ENCODE peak calls at places on chromosomes 3 and 15, in six cellular contexts. N is CD8-positive, alpha-beta memory T cell; Z is A549; D is PC-3; F is cardiac muscle cell; A is pancreas. G is an unnamed sample.
A peak's percentile ranks its signal among the peaks of the same experiment; 100 is the strongest.

GRCh38 chr15:94126999-94127398 is 104.4 kb upstream of the MCTP2 start:
- DNase-seq in Z (no peak), F (peak; percentile 59), A (no peak), N (no peak), D (no peak), G (no peak)

GRCh38 chr3:126545544-126545943 is 13.2 kb downstream of the C3orf22 start:
- DNase-seq in F (no peak), Z (no peak), D (no peak), A (no peak), N (no peak), G (peak; percentile 1)

GRCh38 chr3:118833075-118833474 is 201.6 kb downstream of the IGSF11 start:
- DNase-seq in Z (no peak), N (no peak), D (no peak), F (no peak), A (no peak), G (no peak)

GRCh38 chr15:68318008-68318835 is 40.7 kb downstream of the FEM1B start:
- DNase-seq in Z (no peak), F (no peak), N (no peak), A (no peak), D (no peak), G (no peak)

GRCh38 chr3:170999737-171000242 is 26.7 kb downstream of the SLC2A2 start:
- DNase-seq in N (no peak), F (no peak), Z (peak; percentile 45), D (peak; percentile 94), A (peak; percentile 55), G (no peak)

GRCh38 chr15:39362832-39363561 is 217.9 kb upstream of the THBS1 start:
- DNase-seq in F (no peak), Z (no peak), A (no peak), D (no peak), N (no peak), G (no peak)

GRCh38 chr15:32096867-32097266 is 66.6 kb downstream of the CHRNA7 start:
- DNase-seq in N (no peak), A (no peak), Z (no peak), D (no peak), F (no peak), G (no peak)

GRCh38 chr15:101169457-101170071 is 82.3 kb downstream of the CHSY1 start:
- DNase-seq in D (peak; percentile 39), F (no peak), N (no peak), Z (no peak), A (no peak), G (no peak)

GRCh38 chr3:18134386-18135082 is 290.6 kb downstream of the SATB1 start:
- DNase-seq in N (no peak), D (peak; percentile 68), F (no peak), A (no peak), Z (peak; percentile 13), G (no peak)

GRCh38 chr3:187942658-187943241 is 197.5 kb upstream of the BCL6 start:
- DNase-seq in N (no peak), D (no peak), Z (no peak), A (no peak), F (no peak), G (no peak)

GRCh38 chr3:187941848-187942194 is 196.6 kb upstream of the BCL6 start:
- DNase-seq in A (no peak), F (no peak), D (no peak), N (no peak), Z (no peak), G (no peak)

GRCh38 chr3:187944391-187945179 is 199.3 kb upstream of the BCL6 start:
- DNase-seq in N (no peak), F (no peak), A (no peak), D (no peak), Z (no peak), G (no peak)

GRCh38 chr3:187945374-187945773 is 200.1 kb upstream of the BCL6 start:
- DNase-seq in F (no peak), A (no peak), N (no peak), Z (no peak), D (no peak), G (no peak)

DNA sequence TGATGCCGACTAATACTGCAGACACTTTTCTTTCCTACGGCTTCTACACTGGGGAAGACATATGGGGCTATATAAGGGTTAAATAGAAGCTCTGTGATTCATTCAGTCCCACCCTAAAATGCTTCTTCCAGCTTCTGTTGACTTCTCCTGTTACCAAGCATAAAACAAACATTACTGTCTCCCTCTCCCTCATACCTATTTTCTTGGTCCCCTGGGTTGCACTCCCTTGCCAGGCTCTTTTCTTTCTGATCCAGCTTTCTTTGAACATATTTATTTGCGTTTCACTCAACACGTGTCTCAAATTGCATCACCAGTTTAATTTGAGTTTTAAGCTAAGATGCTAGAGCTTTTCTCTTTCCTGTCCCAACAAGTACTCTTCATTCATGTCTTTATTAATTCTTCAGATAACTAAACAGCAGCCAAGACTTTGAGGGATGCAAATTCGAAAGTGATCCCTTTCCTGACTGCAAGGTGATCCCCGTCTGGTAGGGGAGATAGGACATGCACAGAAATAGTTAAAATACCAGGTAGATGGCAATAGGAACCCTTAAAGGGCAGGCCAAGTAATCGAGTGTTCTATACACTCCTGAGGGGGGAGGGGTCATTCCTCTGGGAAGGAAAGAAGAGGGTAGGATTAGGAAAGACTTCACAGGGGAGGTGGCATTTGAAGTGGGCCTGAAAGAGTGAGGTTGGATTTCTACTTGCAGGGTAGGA is 198.6 kb upstream of the BCL6 start:
- DNase-seq in A (no peak), N (no peak), F (no peak), Z (peak; percentile 81), D (peak; percentile 85), G (no peak)
- H3K4me1 ChIP-seq in A (no peaks in the 10 kb centered on the region), N (peaks cover 15% of the 10 kb centered on the region), F (peaks cover 8% of the 10 kb centered on the region), Z (peaks cover 56% of the 10 kb centered on the region), D (peaks cover 44% of the 10 kb centered on the region), G (peaks cover 27% of the 10 kb centered on the region)

DNA sequence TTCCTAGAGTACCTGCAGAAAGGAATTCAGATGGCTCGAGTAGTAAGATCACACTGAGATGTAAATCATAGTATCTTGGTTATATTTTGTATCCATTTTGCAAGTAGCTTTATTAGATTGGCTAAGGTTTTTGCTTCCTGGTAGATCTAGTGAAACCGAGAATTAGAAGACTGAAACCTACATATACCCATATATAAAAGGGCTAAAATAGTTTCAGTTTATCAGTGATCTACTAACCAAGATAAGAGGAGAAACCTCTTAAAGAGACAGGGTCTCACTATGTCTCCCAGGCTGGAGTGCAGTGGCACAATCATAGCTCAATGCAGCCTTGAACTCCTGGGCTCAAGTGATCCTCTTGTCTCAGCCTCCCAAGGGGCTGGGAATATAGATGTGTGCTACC is 135.3 kb downstream of the PCCB start:
- DNase-seq in F (no peak), Z (no peak), N (no peak), D (no peak), A (no peak), G (no peak)
- H3K4me1 ChIP-seq in F (peaks cover 2% of the 10 kb centered on the region), Z (no peaks in the 10 kb centered on the region), N (no peaks in the 10 kb centered on the region), D (no peaks in the 10 kb centered on the region), A (no peaks in the 10 kb centered on the region), G (no peaks in the 10 kb centered on the region)

GRCh38 chr15:74873036-74873755 is at the start of gene SCAMP2:
- DNase-seq in D (peak; percentile 92), F (peak; percentile 96), N (peak; percentile 88), Z (peak; percentile 97), A (peak; percentile 91), G (peak; percentile 95)
- H3K4me1 ChIP-seq in D (peaks cover 11% of the 10 kb centered on the region), F (peaks cover 28% of the 10 kb centered on the region), N (peaks cover 40% of the 10 kb centered on the region), Z (peaks cover 20% of the 10 kb centered on the region), A (peaks cover 22% of the 10 kb centered on the region), G (peaks cover 51% of the 10 kb centered on the region)

GRCh38 chr3:112631257-112631656 is 9.7 kb downstream of the CCDC80 start:
- DNase-seq in Z (no peak), N (no peak), F (no peak), D (no peak), A (no peak), G (no peak)
- H3K4me1 ChIP-seq in Z (peaks cover 64% of the 10 kb centered on the region), N (no peaks in the 10 kb centered on the region), F (peaks cover 39% of the 10 kb centered on the region), D (peaks cover 18% of the 10 kb centered on the region), A (no peaks in the 10 kb centered on the region), G (peaks cover 5% of the 10 kb centered on the region)

GRCh38 chr3:31571325-31571724 is 38.6 kb downstream of the STT3B start:
- DNase-seq in Z (no peak), A (no peak), N (no peak), F (no peak), D (no peak), G (no peak)
- H3K4me1 ChIP-seq in Z (no peaks in the 10 kb centered on the region), A (peaks cover 14% of the 10 kb centered on the region), N (peaks cover 81% of the 10 kb centered on the region), F (peaks cover 27% of the 10 kb centered on the region), D (peaks cover 2% of the 10 kb centered on the region), G (peaks cover 53% of the 10 kb centered on the region)

GRCh38 chr15:86064326-86064725 is 15.3 kb upstream of the AGBL1 start:
- DNase-seq in N (no peak), D (no peak), A (no peak), Z (no peak), F (no peak), G (no peak)
- H3K4me1 ChIP-seq in N (no peaks in the 10 kb centered on the region), D (no peaks in the 10 kb centered on the region), A (no peaks in the 10 kb centered on the region), Z (no peaks in the 10 kb centered on the region), F (no peaks in the 10 kb centered on the region), G (no peaks in the 10 kb centered on the region)

DNA sequence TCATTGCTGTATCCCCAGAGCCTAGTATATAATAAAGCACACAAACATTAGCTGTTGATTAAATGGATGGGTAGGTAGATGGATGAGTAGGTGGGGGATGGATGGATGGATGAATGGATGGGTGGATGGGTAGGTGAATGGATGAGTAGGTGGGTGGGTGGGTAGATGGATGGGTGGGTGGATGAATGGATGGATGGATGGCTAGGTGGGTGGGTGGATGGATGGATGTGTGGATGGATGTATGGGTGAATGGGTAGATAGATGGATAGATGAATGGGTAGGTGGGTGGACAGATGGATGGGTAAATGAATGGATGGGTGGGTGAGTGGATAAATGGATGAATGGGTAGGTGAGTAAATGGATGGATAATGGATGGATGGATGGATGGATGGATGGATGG is 30.2 kb upstream of the NSMCE3 start:
- DNase-seq in F (no peak), A (no peak), D (no peak), N (no peak), Z (no peak), G (no peak)
- H3K4me1 ChIP-seq in F (no peaks in the 10 kb centered on the region), A (no peaks in the 10 kb centered on the region), D (no peaks in the 10 kb centered on the region), N (no peaks in the 10 kb centered on the region), Z (no peaks in the 10 kb centered on the region), G (no peaks in the 10 kb centered on the region)

G was measured in heart left ventricle.